ENCODE peak calls at places on chromosomes 16 and 17, in six cellular contexts. One of them, this sample, is unnamed.
A peak's percentile ranks its signal among the peaks of the same experiment; 100 is the strongest.

GRCh38 chr17:41308251-41308917 is 725 bp downstream of the KRTAP16-1 start:
- DNase-seq in GM12864: no peak
- DNase-seq in ACHN: no peak
- DNase-seq in LHCN-M2: peak; percentile 94
- DNase-seq in GM13976: no peak
- DNase-seq in activated gamma-delta T cell treated with anti-CD3 and anti-CD28 coated beads, Interleukin-2, amount 50 U/mL, for 16 hours: peak; percentile 60
- DNase-seq in this sample: no peak

GRCh38 chr17:38451030-38451839 is 23.0 kb downstream of the ARHGAP23 start:
- DNase-seq in GM12864: no peak
- DNase-seq in activated gamma-delta T cell treated with anti-CD3 and anti-CD28 coated beads, Interleukin-2, amount 50 U/mL, for 16 hours: no peak
- DNase-seq in ACHN: peak; percentile 29
- DNase-seq in GM13976: no peak
- DNase-seq in LHCN-M2: peak; percentile 49
- DNase-seq in this sample: no peak

GRCh38 chr16:282491-282890 is 473 bp upstream of the PDIA2 start:
- DNase-seq in GM12864: no peak
- DNase-seq in GM13976: no peak
- DNase-seq in LHCN-M2: no peak
- DNase-seq in activated gamma-delta T cell treated with anti-CD3 and anti-CD28 coated beads, Interleukin-2, amount 50 U/mL, for 16 hours: no peak
- DNase-seq in ACHN: no peak
- DNase-seq in this sample: no peak

GRCh38 chr16:89172901-89173628 is 1.5 kb downstream of the CDH15 start:
- DNase-seq in LHCN-M2: peak; percentile 40
- DNase-seq in ACHN: no peak
- DNase-seq in GM12864: no peak
- DNase-seq in activated gamma-delta T cell treated with anti-CD3 and anti-CD28 coated beads, Interleukin-2, amount 50 U/mL, for 16 hours: no peak
- DNase-seq in GM13976: no peak
- DNase-seq in this sample: no peak

GRCh38 chr16:15574614-15574948 is 68.4 kb downstream of the MARF1 start:
- DNase-seq in activated gamma-delta T cell treated with anti-CD3 and anti-CD28 coated beads, Interleukin-2, amount 50 U/mL, for 16 hours: no peak
- DNase-seq in GM12864: no peak
- DNase-seq in GM13976: no peak
- DNase-seq in LHCN-M2: no peak
- DNase-seq in ACHN: no peak
- DNase-seq in this sample: no peak

GRCh38 chr17:9239260-9239820 is 218.0 kb downstream of the NTN1 start:
- DNase-seq in ACHN: no peak
- DNase-seq in GM13976: no peak
- DNase-seq in GM12864: no peak
- DNase-seq in activated gamma-delta T cell treated with anti-CD3 and anti-CD28 coated beads, Interleukin-2, amount 50 U/mL, for 16 hours: no peak
- DNase-seq in LHCN-M2: no peak
- DNase-seq in this sample: no peak

GRCh38 chr17:3890893-3891219 is 2.0 kb downstream of the CAMKK1 start:
- DNase-seq in GM13976: no peak
- DNase-seq in activated gamma-delta T cell treated with anti-CD3 and anti-CD28 coated beads, Interleukin-2, amount 50 U/mL, for 16 hours: no peak
- DNase-seq in GM12864: no peak
- DNase-seq in LHCN-M2: no peak
- DNase-seq in ACHN: no peak
- DNase-seq in this sample: no peak

GRCh38 chr17:29357821-29358232 is 32.3 kb upstream of the TAOK1 start:
- DNase-seq in GM12864: no peak
- DNase-seq in ACHN: no peak
- DNase-seq in GM13976: no peak
- DNase-seq in LHCN-M2: no peak
- DNase-seq in activated gamma-delta T cell treated with anti-CD3 and anti-CD28 coated beads, Interleukin-2, amount 50 U/mL, for 16 hours: no peak
- DNase-seq in this sample: no peak

GRCh38 chr17:10120749-10121148 is 77.7 kb downstream of the GAS7 start:
- DNase-seq in GM12864: no peak
- DNase-seq in activated gamma-delta T cell treated with anti-CD3 and anti-CD28 coated beads, Interleukin-2, amount 50 U/mL, for 16 hours: peak; percentile 12
- DNase-seq in ACHN: no peak
- DNase-seq in LHCN-M2: no peak
- DNase-seq in GM13976: no peak
- DNase-seq in this sample: no peak

GRCh38 chr17:74012465-74012864 is 191.0 kb upstream of the RPL38 start:
- DNase-seq in GM12864: no peak
- DNase-seq in GM13976: no peak
- DNase-seq in ACHN: no peak
- DNase-seq in LHCN-M2: no peak
- DNase-seq in activated gamma-delta T cell treated with anti-CD3 and anti-CD28 coated beads, Interleukin-2, amount 50 U/mL, for 16 hours: no peak
- DNase-seq in this sample: peak; percentile 53

GRCh38 chr17:40188694-40189093 is 11.4 kb downstream of the RAPGEFL1 start:
- DNase-seq in GM13976: no peak
- DNase-seq in GM12864: no peak
- DNase-seq in activated gamma-delta T cell treated with anti-CD3 and anti-CD28 coated beads, Interleukin-2, amount 50 U/mL, for 16 hours: no peak
- DNase-seq in LHCN-M2: no peak
- DNase-seq in ACHN: no peak
- DNase-seq in this sample: no peak

GRCh38 chr17:62994931-62995330 is 28.9 kb downstream of the TANC2 start:
- DNase-seq in LHCN-M2: peak; percentile 23
- DNase-seq in GM13976: no peak
- DNase-seq in ACHN: no peak
- DNase-seq in GM12864: no peak
- DNase-seq in activated gamma-delta T cell treated with anti-CD3 and anti-CD28 coated beads, Interleukin-2, amount 50 U/mL, for 16 hours: no peak
- DNase-seq in this sample: no peak

GRCh38 chr17:82022981-82023446 is at the start of gene LRRC45:
- DNase-seq in ACHN: peak; percentile 99
- DNase-seq in LHCN-M2: peak; percentile 99
- DNase-seq in GM13976: peak; percentile 99
- DNase-seq in GM12864: peak; percentile 97
- DNase-seq in activated gamma-delta T cell treated with anti-CD3 and anti-CD28 coated beads, Interleukin-2, amount 50 U/mL, for 16 hours: peak; percentile 100
- DNase-seq in this sample: peak; percentile 96

GRCh38 chr16:48912360-48912759 is 302.4 kb upstream of the N4BP1 start:
- DNase-seq in GM13976: no peak
- DNase-seq in activated gamma-delta T cell treated with anti-CD3 and anti-CD28 coated beads, Interleukin-2, amount 50 U/mL, for 16 hours: no peak
- DNase-seq in LHCN-M2: no peak
- DNase-seq in GM12864: no peak
- DNase-seq in ACHN: no peak
- DNase-seq in this sample: no peak

This sample was measured in NCI-H748 treated with DMSO at 0.1 percent for 48 hours.